ENCODE peak calls at places on chromosomes 11 and 22, in ten cellular contexts. U, I, W, V, G, O, F, X, N and S are unnamed samples.

GRCh38 chr11:85752890-85753581 is 57.9 kb downstream of the SYTL2 start:
- DNase-seq in U (peak), I (peak), W (no peak), V (peak), G (peak), O (peak), F (peak), X (no peak), N (peak), S (peak)

GRCh38 chr11:110379261-110379660 is 50.5 kb upstream of the FDX1 start:
- DNase-seq in U (no peak), I (no peak), W (no peak), V (no peak), G (no peak), O (no peak), F (no peak), X (no peak), N (no peak), S (no peak)

GRCh38 chr11:67302571-67303131 is 679 bp upstream of the SSH3 start:
- DNase-seq in U (no peak), I (no peak), W (peak), V (peak), G (no peak), O (peak), F (no peak), X (peak), N (no peak), S (peak)

GRCh38 chr22:25136953-25137576 is 62.6 kb upstream of the CRYBB3 start:
- DNase-seq in U (no peak), I (no peak), W (no peak), V (no peak), G (no peak), O (no peak), F (no peak), X (no peak), N (no peak), S (no peak)

GRCh38 chr22:25364281-25364680 is 144.8 kb downstream of the CRYBB2 start:
- DNase-seq in U (no peak), I (no peak), W (no peak), V (no peak), G (no peak), O (no peak), F (no peak), X (no peak), N (peak), S (peak)

GRCh38 chr11:66866007-66866406 is 9.1 kb downstream of the LRFN4 start:
- DNase-seq in U (no peak), I (no peak), W (no peak), V (no peak), G (no peak), O (no peak), F (no peak), X (no peak), N (no peak), S (no peak)

GRCh38 chr11:123174196-123175183 is 20.6 kb downstream of the CLMP start:
- DNase-seq in U (no peak), I (no peak), W (no peak), V (no peak), G (no peak), O (peak), F (no peak), X (peak), N (no peak), S (peak)

GRCh38 chr22:22759371-22759770 is 115.0 kb downstream of the GGTLC2 start:
- DNase-seq in U (no peak), I (no peak), W (no peak), V (peak), G (no peak), O (no peak), F (no peak), X (no peak), N (no peak), S (no peak)

GRCh38 chr11:26331911-26332571 is at the start of gene ANO3:
- DNase-seq in U (peak), I (no peak), W (no peak), V (no peak), G (no peak), O (no peak), F (peak), X (peak), N (peak), S (peak)

GRCh38 chr22:46007848-46008261 is 30.9 kb upstream of the WNT7B start:
- DNase-seq in U (no peak), I (no peak), W (no peak), V (no peak), G (no peak), O (peak), F (no peak), X (peak), N (peak), S (peak)

GRCh38 chr11:60367009-60367408 is 11.3 kb upstream of the MS4A7 start:
- DNase-seq in U (peak), I (no peak), W (peak), V (no peak), G (no peak), O (no peak), F (no peak), X (no peak), N (no peak), S (no peak)

GRCh38 chr22:46052331-46052771 is 75.4 kb upstream of the WNT7B start:
- DNase-seq in U (no peak), I (no peak), W (no peak), V (no peak), G (no peak), O (peak), F (no peak), X (no peak), N (peak), S (peak)

GRCh38 chr11:33479216-33479615 is 221.4 kb downstream of the C11orf91 start:
- DNase-seq in U (no peak), I (no peak), W (no peak), V (no peak), G (no peak), O (no peak), F (no peak), X (no peak), N (no peak), S (no peak)

GRCh38 chr11:128294685-128295079 is 292.7 kb downstream of the ETS1 start:
- DNase-seq in U (no peak), I (no peak), W (no peak), V (no peak), G (no peak), O (no peak), F (no peak), X (peak), N (no peak), S (no peak)

GRCh38 chr11:71434576-71435130 is 13.5 kb downstream of the DHCR7 start:
- DNase-seq in U (no peak), I (no peak), W (no peak), V (no peak), G (no peak), O (no peak), F (no peak), X (no peak), N (no peak), S (no peak)

GRCh38 chr11:61963282-61964057 is 4.0 kb downstream of the FTH1 start:
- DNase-seq in U (no peak), I (no peak), W (peak), V (peak), G (peak), O (peak), F (no peak), X (peak), N (peak), S (peak)

GRCh38 chr11:82858556-82859091 is 41.6 kb downstream of the PRCP start:
- DNase-seq in U (no peak), I (no peak), W (no peak), V (no peak), G (no peak), O (no peak), F (no peak), X (peak), N (no peak), S (no peak)

GRCh38 chr11:132605794-132606570 is 926.3 kb downstream of the OPCML start:
- DNase-seq in U (no peak), I (no peak), W (no peak), V (no peak), G (no peak), O (no peak), F (no peak), X (no peak), N (no peak), S (no peak)

GRCh38 chr22:43566561-43567332 is 154.9 kb downstream of the MPPED1 start:
- DNase-seq in U (no peak), I (no peak), W (no peak), V (no peak), G (no peak), O (no peak), F (no peak), X (no peak), N (no peak), S (no peak)

GRCh38 chr22:41048791-41049717 is 43.3 kb upstream of the EP300 start:
- DNase-seq in U (peak), I (no peak), W (no peak), V (no peak), G (no peak), O (peak), F (no peak), X (no peak), N (peak), S (peak)

GRCh38 chr22:30866216-30866615 is 102.4 kb downstream of the MORC2 start:
- DNase-seq in U (no peak), I (no peak), W (no peak), V (no peak), G (no peak), O (peak), F (no peak), X (no peak), N (peak), S (no peak)

GRCh38 chr11:10108901-10109665 is 184.9 kb downstream of the SBF2 start:
- DNase-seq in U (no peak), I (no peak), W (no peak), V (no peak), G (no peak), O (no peak), F (no peak), X (no peak), N (no peak), S (no peak)

GRCh38 chr22:44392446-44392921 is 79.7 kb upstream of the SHISAL1 start:
- DNase-seq in U (no peak), I (no peak), W (no peak), V (no peak), G (no peak), O (peak), F (no peak), X (peak), N (peak), S (peak)

GRCh38 chr11:131993291-131993690 is 622.9 kb downstream of the NTM start:
- DNase-seq in U (no peak), I (no peak), W (no peak), V (no peak), G (no peak), O (no peak), F (no peak), X (peak), N (no peak), S (no peak)

GRCh38 chr11:32870676-32871075 is 21.9 kb upstream of the QSER1 start:
- DNase-seq in U (peak), I (no peak), W (no peak), V (no peak), G (peak), O (no peak), F (peak), X (peak), N (no peak), S (no peak)

GRCh38 chr22:45548991-45549736 is 46.5 kb downstream of the FBLN1 start:
- DNase-seq in U (no peak), I (no peak), W (no peak), V (no peak), G (no peak), O (peak), F (no peak), X (peak), N (peak), S (peak)

GRCh38 chr11:90234977-90235376 is 12.1 kb upstream of the CHORDC1 start:
- DNase-seq in U (no peak), I (no peak), W (no peak), V (no peak), G (no peak), O (no peak), F (no peak), X (no peak), N (no peak), S (no peak)

GRCh38 chr11:2795491-2795991 is 90.0 kb downstream of the CDKN1C start:
- DNase-seq in U (peak), I (no peak), W (no peak), V (no peak), G (no peak), O (no peak), F (no peak), X (no peak), N (peak), S (peak)

GRCh38 chr22:22072169-22072836 is 89.7 kb upstream of the TOP3B start:
- DNase-seq in U (no peak), I (no peak), W (no peak), V (no peak), G (no peak), O (no peak), F (no peak), X (no peak), N (no peak), S (no peak)

GRCh38 chr22:20239063-20239950 is 28.8 kb downstream of the RTN4R start:
- DNase-seq in U (no peak), I (no peak), W (no peak), V (peak), G (no peak), O (peak), F (no peak), X (no peak), N (peak), S (no peak)

GRCh38 chr22:37802310-37803194 is 5.2 kb upstream of the GCAT start:
- DNase-seq in U (peak), I (no peak), W (peak), V (no peak), G (no peak), O (peak), F (no peak), X (peak), N (peak), S (peak)

GRCh38 chr11:96112192-96113099 is 188.5 kb upstream of the MTMR2 start:
- DNase-seq in U (peak), I (no peak), W (no peak), V (no peak), G (no peak), O (no peak), F (peak), X (no peak), N (no peak), S (no peak)

GRCh38 chr11:132943737-132944556 is 588.4 kb downstream of the OPCML start:
- DNase-seq in U (no peak), I (no peak), W (no peak), V (no peak), G (no peak), O (no peak), F (no peak), X (no peak), N (no peak), S (peak)

GRCh38 chr11:34349882-34350281 is 7.9 kb downstream of the ABTB2 start:
- DNase-seq in U (no peak), I (no peak), W (no peak), V (no peak), G (no peak), O (no peak), F (no peak), X (no peak), N (no peak), S (no peak)

GRCh38 chr11:641806-642370 is 4.8 kb downstream of the DRD4 start:
- DNase-seq in U (no peak), I (no peak), W (no peak), V (no peak), G (no peak), O (no peak), F (no peak), X (no peak), N (no peak), S (peak)